ENCODE peak calls at places on chromosomes 16 and 17, in ten cellular contexts. W is heart left ventricle; G is GM03348; H is H7; D is RPMI7951; O is stimulated activated CD4-positive, alpha-beta T cell treated with anti-CD3 and anti-CD28 coated beads, Interleukin-2, amount 100 ng/mL, for 48 hours; A is GM20000; V is NCI-H187; Y is NCI-H510A; J is stimulated activated CD8-positive, alpha-beta memory T cell treated with anti-CD3 and anti-CD28 coated beads, Interleukin-2, amount 100 ng/mL, for 48 hours. L is an unnamed sample.
A peak's percentile ranks its signal among the peaks of the same experiment; 100 is the strongest.

GRCh38 chr17:2171725-2172446 is 117.0 kb downstream of the HIC1 start:
- DNase-seq in W (peak; percentile 88), G (peak; percentile 83), H (no peak), D (peak; percentile 93), O (no peak), A (no peak), V (no peak), Y (peak; percentile 28), J (no peak), L (no peak)

GRCh38 chr17:32875904-32876413 is 965 bp downstream of the MYO1D start:
- DNase-seq in W (no peak), G (peak; percentile 17), H (no peak), D (peak; percentile 24), O (no peak), A (no peak), V (no peak), Y (no peak), J (no peak), L (no peak)

GRCh38 chr17:42342242-42343008 is 45.8 kb downstream of the STAT3 start:
- DNase-seq in W (no peak), G (no peak), H (no peak), D (peak; percentile 93), O (no peak), A (peak; percentile 38), V (no peak), Y (no peak), J (peak; percentile 30), L (no peak)

GRCh38 chr16:29141586-29142324 is 156.9 kb downstream of the LAT start:
- DNase-seq in W (no peak), G (no peak), H (no peak), D (no peak), O (no peak), A (no peak), V (no peak), Y (no peak), J (no peak), L (no peak)

GRCh38 chr16:30774367-30775130 is 12.4 kb downstream of the RNF40 start:
- DNase-seq in W (no peak), G (peak; percentile 24), H (no peak), D (no peak), O (no peak), A (no peak), V (no peak), Y (no peak), J (no peak), L (no peak)

GRCh38 chr16:30767767-30768465 is 5.8 kb downstream of the RNF40 start:
- DNase-seq in W (no peak), G (no peak), H (no peak), D (no peak), O (no peak), A (no peak), V (no peak), Y (no peak), J (no peak), L (no peak)

GRCh38 chr17:27613425-27613824 is 17.6 kb upstream of the LGALS9 start:
- DNase-seq in W (no peak), G (no peak), H (no peak), D (no peak), O (no peak), A (no peak), V (no peak), Y (no peak), J (no peak), L (no peak)

GRCh38 chr17:40561871-40562611 is 3.2 kb downstream of the CCR7 start:
- DNase-seq in W (no peak), G (no peak), H (no peak), D (no peak), O (no peak), A (no peak), V (no peak), Y (no peak), J (no peak), L (no peak)

GRCh38 chr16:56625140-56625942 is at the start of gene MT1E:
- DNase-seq in W (peak; percentile 86), G (peak; percentile 95), H (peak; percentile 85), D (peak; percentile 91), O (peak; percentile 55), A (no peak), V (no peak), Y (peak; percentile 66), J (peak; percentile 71), L (no peak)

GRCh38 chr17:77696720-77697460 is 261.6 kb upstream of the TNRC6C start:
- DNase-seq in W (no peak), G (no peak), H (peak; percentile 80), D (no peak), O (no peak), A (no peak), V (peak; percentile 28), Y (peak; percentile 37), J (no peak), L (no peak)

GRCh38 chr16:85566502-85567100 is 46.5 kb upstream of the GSE1 start:
- DNase-seq in W (no peak), G (no peak), H (peak; percentile 89), D (no peak), O (no peak), A (no peak), V (no peak), Y (no peak), J (no peak), L (no peak)

GRCh38 chr17:42475121-42475520 is 16.4 kb downstream of the ATP6V0A1 start:
- DNase-seq in W (no peak), G (no peak), H (no peak), D (no peak), O (no peak), A (no peak), V (no peak), Y (no peak), J (no peak), L (no peak)

GRCh38 chr17:2170023-2170422 is 115.1 kb downstream of the HIC1 start:
- DNase-seq in W (no peak), G (no peak), H (peak; percentile 64), D (no peak), O (no peak), A (peak; percentile 57), V (no peak), Y (no peak), J (peak; percentile 3), L (no peak)

GRCh38 chr17:34840758-34841157 is 120.5 kb downstream of the CCT6B start:
- DNase-seq in W (no peak), G (no peak), H (peak; percentile 34), D (no peak), O (no peak), A (no peak), V (no peak), Y (no peak), J (no peak), L (no peak)

GRCh38 chr16:80174416-80174815 is 366.4 kb upstream of the DYNLRB2 start:
- DNase-seq in W (no peak), G (peak; percentile 80), H (no peak), D (peak; percentile 80), O (no peak), A (no peak), V (no peak), Y (no peak), J (no peak), L (no peak)

GRCh38 chr17:79047923-79048825 is 24.2 kb downstream of the C1QTNF1 start:
- DNase-seq in W (peak; percentile 37), G (no peak), H (peak; percentile 57), D (no peak), O (no peak), A (peak; percentile 6), V (no peak), Y (no peak), J (no peak), L (no peak)

GRCh38 chr16:1770328-1771071 is 843 bp downstream of the NME3 start:
- DNase-seq in W (peak; percentile 71), G (peak; percentile 67), H (peak; percentile 89), D (no peak), O (peak; percentile 33), A (peak; percentile 86), V (peak; percentile 88), Y (peak; percentile 78), J (peak; percentile 60), L (no peak)

GRCh38 chr16:84324439-84325262 is 30.0 kb downstream of the WFDC1 start:
- DNase-seq in W (no peak), G (no peak), H (no peak), D (no peak), O (no peak), A (no peak), V (no peak), Y (no peak), J (no peak), L (no peak)

L was measured in progenitor cell of endocrine pancreas.